ENCODE peak calls at places on chromosomes 16 and 17, in four cellular contexts. T is osteoblast; H is Daoy; J is stimulated activated CD4-positive, alpha-beta T cell treated with anti-CD3 and anti-CD28 coated beads, Interleukin-2, amount 100 ng/mL, for 48 hours. B is an unnamed sample.

GRCh38 chr17:40104570-40105471 is 4.4 kb upstream of the NR1D1 start:
- DNase-seq in J (no peak), T (peak), H (no peak), B (no peak)

GRCh38 chr17:45307290-45308015 is 9.4 kb downstream of the MAP3K14 start:
- DNase-seq in J (peak), H (peak), T (peak), B (no peak)

GRCh38 chr16:55542459-55543082 is 23.9 kb upstream of the CAPNS2 start:
- DNase-seq in H (peak), T (no peak), J (no peak), B (no peak)

GRCh38 chr17:69949931-69950330 is 125.1 kb upstream of the KCNJ16 start:
- DNase-seq in H (no peak), T (peak), J (no peak), B (no peak)

GRCh38 chr16:1613728-1614225 is 1.6 kb downstream of the CRAMP1 start:
- DNase-seq in T (peak), H (no peak), J (no peak), B (no peak)

GRCh38 chr17:69227536-69227935 is 1.1 kb downstream of the ABCA10 start:
- DNase-seq in T (no peak), J (no peak), H (no peak), B (no peak)

GRCh38 chr16:1026057-1026783 is 44.6 kb downstream of the SOX8 start:
- DNase-seq in T (no peak), J (no peak), H (no peak), B (no peak)

GRCh38 chr17:74089869-74090464 is 113.5 kb upstream of the RPL38 start:
- DNase-seq in T (no peak), H (peak), J (peak), B (peak)

GRCh38 chr17:69524854-69525253 is 110.4 kb downstream of the MAP2K6 start:
- DNase-seq in T (no peak), J (no peak), H (no peak), B (no peak)

B was measured in islet precursor cell.